ENCODE peak calls at places on chromosomes 4 and X, in four cellular contexts. One of them, this sample, is unnamed. For H3K79me2, the result is how much of the 10 kb centered on the place peaks cover.

GRCh38 chr4:15162465-15163283 is 160.4 kb downstream of the CPEB2 start:
- DNase-seq in Karpas-422: peak
- DNase-seq in MM.1S: peak
- DNase-seq in mammary epithelial cell: no peak
- DNase-seq in this sample: no peak

GRCh38 chr4:95387719-95388118 is 161.1 kb downstream of the UNC5C start:
- DNase-seq in Karpas-422: no peak
- DNase-seq in MM.1S: no peak
- DNase-seq in mammary epithelial cell: no peak
- DNase-seq in this sample: peak

GRCh38 chrX:136214551-136214950 is 36.6 kb downstream of the MAP7D3 start:
- DNase-seq in Karpas-422: no peak
- DNase-seq in MM.1S: no peak
- DNase-seq in mammary epithelial cell: no peak
- DNase-seq in this sample: peak

GRCh38 chrX:123698979-123699378 is 33.9 kb downstream of the THOC2 start:
- DNase-seq in Karpas-422: no peak
- DNase-seq in MM.1S: no peak
- DNase-seq in mammary epithelial cell: no peak
- DNase-seq in this sample: no peak

GRCh38 chrX:56564182-56564885 is 907 bp downstream of the UBQLN2 start:
- DNase-seq in Karpas-422: peak
- DNase-seq in MM.1S: peak
- DNase-seq in mammary epithelial cell: peak
- DNase-seq in this sample: peak

GRCh38 chr4:141524116-141524515 is 112.3 kb upstream of the IL15 start:
- DNase-seq in Karpas-422: no peak
- DNase-seq in MM.1S: no peak
- DNase-seq in mammary epithelial cell: no peak
- DNase-seq in this sample: peak

GRCh38 chr4:61827907-61828328 is 627.8 kb downstream of the ADGRL3 start:
- DNase-seq in Karpas-422: no peak
- DNase-seq in MM.1S: no peak
- DNase-seq in mammary epithelial cell: no peak
- DNase-seq in this sample: no peak

GRCh38 chrX:18468599-18468998 is 43.2 kb downstream of the CDKL5 start:
- DNase-seq in Karpas-422: no peak
- DNase-seq in MM.1S: no peak
- DNase-seq in mammary epithelial cell: no peak
- DNase-seq in this sample: no peak

GRCh38 chr4:2069986-2070385 is 10.9 kb downstream of the NAT8L start:
- DNase-seq in Karpas-422: no peak
- DNase-seq in MM.1S: no peak
- DNase-seq in mammary epithelial cell: no peak
- DNase-seq in this sample: no peak

GRCh38 chrX:29560065-29560464 is 655.3 kb upstream of the MAGEB2 start:
- DNase-seq in Karpas-422: no peak
- DNase-seq in MM.1S: no peak
- DNase-seq in mammary epithelial cell: no peak
- DNase-seq in this sample: no peak

GRCh38 chr4:163762756-163763155 is 268.3 kb downstream of the TMA16 start:
- DNase-seq in Karpas-422: no peak
- DNase-seq in MM.1S: no peak
- DNase-seq in mammary epithelial cell: no peak
- DNase-seq in this sample: no peak

GRCh38 chr4:53779025-53779424 is 187.7 kb upstream of the LNX1 start:
- DNase-seq in Karpas-422: no peak
- DNase-seq in MM.1S: no peak
- DNase-seq in mammary epithelial cell: no peak
- DNase-seq in this sample: no peak

GRCh38 chrX:40871385-40872082 is 136.2 kb upstream of the MED14 start:
- DNase-seq in Karpas-422: no peak
- DNase-seq in MM.1S: no peak
- DNase-seq in mammary epithelial cell: peak
- DNase-seq in this sample: peak

GRCh38 chr4:86961605-86962295 is 26.9 kb downstream of the AFF1 start:
- DNase-seq in Karpas-422: peak
- DNase-seq in MM.1S: peak
- DNase-seq in mammary epithelial cell: no peak
- DNase-seq in this sample: peak
- H3K79me2 ChIP-seq in Karpas-422: under half
- H3K79me2 ChIP-seq in MM.1S: half or more
- H3K79me2 ChIP-seq in mammary epithelial cell: under half
- H3K79me2 ChIP-seq in this sample: under half

GRCh38 chr4:39331191-39331590 is 35.0 kb downstream of the RFC1 start:
- DNase-seq in Karpas-422: no peak
- DNase-seq in MM.1S: no peak
- DNase-seq in mammary epithelial cell: no peak
- DNase-seq in this sample: peak
- H3K79me2 ChIP-seq in Karpas-422: half or more
- H3K79me2 ChIP-seq in MM.1S: half or more
- H3K79me2 ChIP-seq in mammary epithelial cell: half or more
- H3K79me2 ChIP-seq in this sample: half or more

DNA sequence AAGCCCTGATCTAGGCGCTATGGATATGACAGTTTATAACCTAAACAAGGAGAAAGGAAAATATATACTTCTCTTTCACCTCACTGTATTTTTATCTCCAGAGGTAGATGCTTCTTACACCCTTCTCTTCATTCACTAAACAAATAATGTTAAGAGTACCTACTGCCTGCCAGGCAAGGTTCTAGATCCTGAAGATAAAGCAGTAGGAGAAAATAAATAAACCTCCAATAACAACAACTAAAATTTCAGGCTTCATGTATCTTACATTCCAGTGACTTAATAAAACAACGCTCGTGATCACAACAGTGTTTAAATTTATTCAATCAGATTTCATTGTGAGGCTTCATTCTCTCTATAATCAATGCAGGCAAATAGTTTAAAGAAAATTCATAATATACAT is 20.6 kb downstream of the PDGFC start:
- DNase-seq in Karpas-422: no peak
- DNase-seq in MM.1S: no peak
- DNase-seq in mammary epithelial cell: no peak
- DNase-seq in this sample: no peak
- H3K79me2 ChIP-seq in Karpas-422: under half
- H3K79me2 ChIP-seq in MM.1S: under half
- H3K79me2 ChIP-seq in mammary epithelial cell: half or more
- H3K79me2 ChIP-seq in this sample: half or more

GRCh38 chr4:101210331-101210730 is 137.0 kb downstream of the PPP3CA start:
- DNase-seq in Karpas-422: no peak
- DNase-seq in MM.1S: no peak
- DNase-seq in mammary epithelial cell: no peak
- DNase-seq in this sample: no peak

GRCh38 chr4:101205878-101206277 is 141.4 kb downstream of the PPP3CA start:
- DNase-seq in Karpas-422: no peak
- DNase-seq in MM.1S: no peak
- DNase-seq in mammary epithelial cell: peak
- DNase-seq in this sample: peak

GRCh38 chr4:101208171-101208570 is 139.2 kb downstream of the PPP3CA start:
- DNase-seq in Karpas-422: no peak
- DNase-seq in MM.1S: no peak
- DNase-seq in mammary epithelial cell: no peak
- DNase-seq in this sample: no peak

GRCh38 chr4:101211146-101211553 is 136.2 kb downstream of the PPP3CA start:
- DNase-seq in Karpas-422: no peak
- DNase-seq in MM.1S: no peak
- DNase-seq in mammary epithelial cell: peak
- DNase-seq in this sample: peak
- H3K79me2 ChIP-seq in Karpas-422: under half
- H3K79me2 ChIP-seq in MM.1S: under half
- H3K79me2 ChIP-seq in mammary epithelial cell: half or more
- H3K79me2 ChIP-seq in this sample: half or more

GRCh38 chrX:133749370-133749769 is 236.0 kb downstream of the GPC3 start:
- DNase-seq in Karpas-422: no peak
- DNase-seq in MM.1S: no peak
- DNase-seq in mammary epithelial cell: no peak
- DNase-seq in this sample: no peak

GRCh38 chrX:133746593-133746992 is 238.8 kb downstream of the GPC3 start:
- DNase-seq in Karpas-422: no peak
- DNase-seq in MM.1S: peak
- DNase-seq in mammary epithelial cell: no peak
- DNase-seq in this sample: no peak

GRCh38 chrX:133754657-133755056 is 230.7 kb downstream of the GPC3 start:
- DNase-seq in Karpas-422: no peak
- DNase-seq in MM.1S: no peak
- DNase-seq in mammary epithelial cell: no peak
- DNase-seq in this sample: no peak

GRCh38 chrX:133745361-133745760 is 240.0 kb downstream of the GPC3 start:
- DNase-seq in Karpas-422: peak
- DNase-seq in MM.1S: peak
- DNase-seq in mammary epithelial cell: no peak
- DNase-seq in this sample: no peak

GRCh38 chrX:133749951-133750350 is 235.4 kb downstream of the GPC3 start:
- DNase-seq in Karpas-422: no peak
- DNase-seq in MM.1S: no peak
- DNase-seq in mammary epithelial cell: no peak
- DNase-seq in this sample: no peak
- H3K79me2 ChIP-seq in Karpas-422: under half
- H3K79me2 ChIP-seq in MM.1S: under half
- H3K79me2 ChIP-seq in mammary epithelial cell: under half
- H3K79me2 ChIP-seq in this sample: under half

GRCh38 chr4:17096692-17097091 is 198.2 kb upstream of the LDB2 start:
- DNase-seq in Karpas-422: no peak
- DNase-seq in MM.1S: no peak
- DNase-seq in mammary epithelial cell: no peak
- DNase-seq in this sample: no peak
- H3K79me2 ChIP-seq in Karpas-422: under half
- H3K79me2 ChIP-seq in MM.1S: under half
- H3K79me2 ChIP-seq in mammary epithelial cell: under half
- H3K79me2 ChIP-seq in this sample: under half

GRCh38 chr4:183118141-183118540 is 19.1 kb downstream of the WWC2 start:
- DNase-seq in Karpas-422: no peak
- DNase-seq in MM.1S: no peak
- DNase-seq in mammary epithelial cell: no peak
- DNase-seq in this sample: peak

GRCh38 chr4:183124228-183124627 is 25.2 kb downstream of the WWC2 start:
- DNase-seq in Karpas-422: no peak
- DNase-seq in MM.1S: no peak
- DNase-seq in mammary epithelial cell: no peak
- DNase-seq in this sample: no peak

GRCh38 chr4:183118585-183118984 is 19.5 kb downstream of the WWC2 start:
- DNase-seq in Karpas-422: no peak
- DNase-seq in MM.1S: no peak
- DNase-seq in mammary epithelial cell: peak
- DNase-seq in this sample: peak
- H3K79me2 ChIP-seq in Karpas-422: under half
- H3K79me2 ChIP-seq in MM.1S: under half
- H3K79me2 ChIP-seq in mammary epithelial cell: half or more
- H3K79me2 ChIP-seq in this sample: half or more

GRCh38 chr4:98536631-98537030 is 121.8 kb downstream of the TSPAN5 start:
- DNase-seq in Karpas-422: no peak
- DNase-seq in MM.1S: no peak
- DNase-seq in mammary epithelial cell: no peak
- DNase-seq in this sample: no peak
- H3K79me2 ChIP-seq in Karpas-422: under half
- H3K79me2 ChIP-seq in MM.1S: under half
- H3K79me2 ChIP-seq in mammary epithelial cell: under half
- H3K79me2 ChIP-seq in this sample: half or more

DNA sequence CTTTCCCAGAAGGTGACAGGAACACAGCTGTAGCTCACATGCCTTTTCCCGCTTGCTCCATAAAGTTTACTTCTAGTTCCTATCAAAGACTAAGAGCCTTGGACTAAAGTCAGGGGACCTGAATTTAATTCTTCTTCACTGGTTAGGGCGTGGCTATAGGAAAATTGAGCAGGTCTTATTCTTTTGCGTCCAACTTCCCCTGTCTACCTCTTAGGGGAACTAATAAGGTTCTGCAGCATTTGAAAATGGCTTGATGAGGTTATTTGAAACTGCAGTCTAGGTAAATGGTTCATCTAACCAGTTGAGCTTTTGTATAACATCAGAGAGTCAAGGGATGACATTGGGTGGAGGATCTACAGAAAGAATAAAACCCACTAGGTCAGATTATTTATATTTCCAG is 2.6 kb downstream of the ARHGAP10 start:
- DNase-seq in Karpas-422: no peak
- DNase-seq in MM.1S: no peak
- DNase-seq in mammary epithelial cell: no peak
- DNase-seq in this sample: no peak
- H3K79me2 ChIP-seq in Karpas-422: under half
- H3K79me2 ChIP-seq in MM.1S: half or more
- H3K79me2 ChIP-seq in mammary epithelial cell: half or more
- H3K79me2 ChIP-seq in this sample: half or more

This sample was measured in astrocyte.